ENCODE peak calls at places on chromosome 6, in five cellular contexts. V is gastrocnemius medialis, X is IMR-90, D is body of pancreas, J is HCT116. L is an unnamed sample. For H3K9me3, the result is how much of the 10 kb centered on the place peaks cover.

GRCh38 chr6:151692216-151692615 is 115.3 kb upstream of the ESR1 start:
- DNase-seq in V (no peak), X (no peak), D (no peak), J (no peak), L (no peak)

GRCh38 chr6:92737983-92738382 is 681.4 kb downstream of the EPHA7 start:
- DNase-seq in V (no peak), X (no peak), D (no peak), J (no peak), L (no peak)

GRCh38 chr6:130377911-130378310 is 12.1 kb downstream of the TMEM200A start:
- DNase-seq in V (no peak), X (no peak), D (no peak), J (no peak), L (no peak)

GRCh38 chr6:87139236-87139635 is 16.1 kb upstream of the ZNF292 start:
- DNase-seq in V (no peak), X (peak), D (no peak), J (peak), L (no peak)

GRCh38 chr6:101516553-101516952 is 123.0 kb downstream of the GRIK2 start:
- DNase-seq in V (no peak), X (no peak), D (no peak), J (no peak), L (no peak)

GRCh38 chr6:154763650-154764049 is 30.4 kb downstream of the SCAF8 start:
- DNase-seq in V (no peak), X (peak), D (no peak), J (no peak), L (no peak)

GRCh38 chr6:506508-506907 is 115.0 kb downstream of the IRF4 start:
- DNase-seq in V (no peak), X (no peak), D (no peak), J (no peak), L (no peak)

GRCh38 chr6:116292553-116292952 is 12.8 kb upstream of the TSPYL1 start:
- DNase-seq in V (no peak), X (no peak), D (no peak), J (no peak), L (no peak)

GRCh38 chr6:163197839-163198238 is 216.7 kb upstream of the QKI start:
- DNase-seq in V (no peak), X (no peak), D (no peak), J (no peak), L (no peak)

GRCh38 chr6:117233146-117233545 is 32.2 kb upstream of the VGLL2 start:
- DNase-seq in V (peak), X (no peak), D (no peak), J (no peak), L (no peak)

GRCh38 chr6:166567107-166567506 is 19.4 kb downstream of the RAMACL start:
- DNase-seq in V (peak), X (peak), D (no peak), J (no peak), L (no peak)

GRCh38 chr6:45956663-45957062 is 59.0 kb downstream of the CLIC5 start:
- DNase-seq in V (no peak), X (no peak), D (no peak), J (no peak), L (no peak)

GRCh38 chr6:55925292-55925691 is 49.9 kb upstream of the BMP5 start:
- DNase-seq in V (no peak), X (peak), D (no peak), J (peak), L (no peak)

GRCh38 chr6:83365931-83366330 is 64.9 kb downstream of the ME1 start:
- DNase-seq in V (no peak), X (peak), D (no peak), J (no peak), L (no peak)

GRCh38 chr6:157552171-157552747 is 171.3 kb downstream of the ZDHHC14 start:
- DNase-seq in V (no peak), X (no peak), D (no peak), J (no peak), L (no peak)

GRCh38 chr6:163443985-163444553 is 29.6 kb downstream of the QKI start:
- DNase-seq in V (no peak), X (no peak), D (no peak), J (no peak), L (no peak)

GRCh38 chr6:70135219-70135769 is 167.6 kb downstream of the COL9A1 start:
- DNase-seq in V (no peak), X (no peak), D (peak), J (no peak), L (no peak)

GRCh38 chr6:125191916-125192609 is 38.5 kb downstream of the TPD52L1 start:
- DNase-seq in V (peak), X (peak), D (peak), J (peak), L (peak)

GRCh38 chr6:90819483-90819882 is 232.6 kb upstream of the MAP3K7 start:
- DNase-seq in V (no peak), X (no peak), D (no peak), J (no peak), L (no peak)

GRCh38 chr6:166465671-166466087 is 82.9 kb upstream of the MPC1 start:
- DNase-seq in V (no peak), X (peak), D (no peak), J (no peak), L (peak)

GRCh38 chr6:139173172-139173571 is 38.3 kb downstream of the HECA start:
- DNase-seq in V (no peak), X (peak), D (no peak), J (no peak), L (no peak)

GRCh38 chr6:115753446-115753845 is 307.2 kb downstream of the FRK start:
- DNase-seq in V (no peak), X (no peak), D (no peak), J (no peak), L (no peak)

GRCh38 chr6:56798163-56798562 is 155.5 kb upstream of the DST start:
- DNase-seq in V (no peak), X (peak), D (no peak), J (no peak), L (no peak)

GRCh38 chr6:128339635-128340436 is 180.6 kb downstream of the PTPRK start:
- DNase-seq in V (no peak), X (peak), D (no peak), J (no peak), L (no peak)

GRCh38 chr6:150640556-150641206 is 41.0 kb downstream of the PLEKHG1 start:
- DNase-seq in V (no peak), X (no peak), D (no peak), J (no peak), L (no peak)

GRCh38 chr6:92820531-92820930 is 598.8 kb downstream of the EPHA7 start:
- DNase-seq in V (no peak), X (no peak), D (no peak), J (no peak), L (no peak)

GRCh38 chr6:34664270-34664971 is 32.1 kb downstream of the ILRUN start:
- DNase-seq in V (no peak), X (peak), D (no peak), J (no peak), L (no peak)

GRCh38 chr6:39189915-39190544 is 39.2 kb downstream of the KCNK5 start:
- DNase-seq in V (peak), X (peak), D (peak), J (no peak), L (no peak)

GRCh38 chr6:27897580-27898206 is 14.5 kb downstream of the OR2B2 start:
- DNase-seq in V (no peak), X (no peak), D (no peak), J (no peak), L (no peak)
- TF ChIP-seq POLR2A in V (no peak), X (no peak), D (no peak), J (no peak), L (no peak)

DNA sequence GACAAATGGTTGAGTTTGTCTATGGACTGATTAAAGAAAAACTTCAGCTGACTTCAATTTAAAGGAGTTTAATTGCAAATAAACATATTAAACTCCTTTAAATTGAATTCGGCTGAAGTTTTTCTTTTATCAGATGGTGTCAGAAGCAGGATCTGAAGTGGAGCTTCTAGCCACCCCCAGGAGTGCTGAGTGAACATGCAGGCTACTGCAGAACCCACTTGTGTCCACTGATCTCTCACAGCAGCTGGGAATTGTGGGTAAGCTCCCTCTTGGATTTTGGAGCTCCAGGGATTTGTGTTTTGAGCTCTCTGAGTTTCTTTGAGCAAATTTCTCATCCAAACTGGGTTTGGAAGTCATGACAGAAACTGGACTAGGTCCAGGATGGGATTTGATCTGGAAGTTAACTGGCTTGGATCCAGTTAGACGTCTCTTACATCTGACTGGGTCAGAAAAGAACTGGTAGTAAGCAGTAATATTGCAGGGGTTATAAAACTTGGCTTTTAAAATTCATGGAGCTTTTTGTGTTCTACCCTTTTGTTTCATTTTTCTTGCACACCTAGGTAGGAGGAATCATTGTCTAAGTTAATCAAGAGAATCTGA is 95.8 kb upstream of the UST start:
- DNase-seq in V (no peak), X (no peak), D (no peak), J (no peak), L (no peak)
- H3K9me3 ChIP-seq in V (under half), X (under half), D (under half), J (under half), L (under half)

GRCh38 chr6:20534295-20534897 is at the start of gene CDKAL1:
- DNase-seq in V (peak), X (peak), D (peak), J (peak), L (peak)
- TF ChIP-seq POLR2A in V (peak), X (peak), D (peak), J (peak), L (peak)

DNA sequence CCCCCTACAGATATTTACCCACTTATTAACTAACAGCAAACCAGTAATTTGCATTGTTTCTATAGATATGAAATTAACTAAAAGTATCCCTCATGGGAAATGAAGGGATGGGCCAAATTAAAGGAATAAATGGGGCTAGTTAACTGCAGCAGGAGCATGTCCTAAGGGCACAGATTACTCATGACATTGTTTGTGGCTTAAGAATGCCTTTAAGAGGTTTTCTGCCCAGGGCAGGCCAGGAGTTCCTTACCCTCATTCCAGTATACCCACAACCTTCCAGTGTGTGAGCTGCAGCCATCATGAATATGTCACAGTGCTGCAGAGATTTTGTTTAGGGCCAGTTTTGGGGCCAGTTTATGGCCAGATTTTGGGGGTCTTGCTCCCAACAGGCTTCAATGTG is 1101.9 kb downstream of the PRIM2 start:
- DNase-seq in V (no peak), X (no peak), D (no peak), J (no peak), L (no peak)
- H3K9me3 ChIP-seq in V (under half), X (under half), D (under half), J (under half), L (under half)

GRCh38 chr6:13575377-13575775 is 975 bp downstream of the SIRT5 start:
- DNase-seq in V (no peak), X (no peak), D (no peak), J (no peak), L (no peak)

GRCh38 chr6:13574571-13575376 is at the start of gene SIRT5:
- DNase-seq in V (peak), X (peak), D (peak), J (peak), L (peak)

GRCh38 chr6:13573255-13573654 is 1.1 kb upstream of the SIRT5 start:
- DNase-seq in V (no peak), X (no peak), D (no peak), J (no peak), L (no peak)

GRCh38 chr6:13573669-13574110 is 711 bp upstream of the SIRT5 start:
- DNase-seq in V (peak), X (peak), D (peak), J (peak), L (peak)

GRCh38 chr6:13574149-13574570 is 241 bp upstream of the SIRT5 start:
- DNase-seq in V (peak), X (peak), D (peak), J (peak), L (peak)
- TF ChIP-seq POLR2A in V (no peak), X (peak), D (no peak), J (peak), L (no peak)

GRCh38 chr6:160586374-160586773 is 77.7 kb downstream of the LPA start:
- DNase-seq in V (no peak), X (no peak), D (no peak), J (no peak), L (no peak)
- H3K9me3 ChIP-seq in V (under half), X (under half), D (under half), J (under half), L (under half)

GRCh38 chr6:143538374-143538773 is 26.9 kb upstream of the FUCA2 start:
- DNase-seq in V (no peak), X (no peak), D (no peak), J (no peak), L (no peak)

GRCh38 chr6:143535189-143535614 is 23.7 kb upstream of the FUCA2 start:
- DNase-seq in V (no peak), X (no peak), D (no peak), J (no peak), L (no peak)

GRCh38 chr6:143539106-143539505 is 27.6 kb upstream of the FUCA2 start:
- DNase-seq in V (no peak), X (no peak), D (no peak), J (no peak), L (no peak)

GRCh38 chr6:143536866-143537691 is 25.6 kb upstream of the FUCA2 start:
- DNase-seq in V (peak), X (peak), D (peak), J (peak), L (peak)

DNA sequence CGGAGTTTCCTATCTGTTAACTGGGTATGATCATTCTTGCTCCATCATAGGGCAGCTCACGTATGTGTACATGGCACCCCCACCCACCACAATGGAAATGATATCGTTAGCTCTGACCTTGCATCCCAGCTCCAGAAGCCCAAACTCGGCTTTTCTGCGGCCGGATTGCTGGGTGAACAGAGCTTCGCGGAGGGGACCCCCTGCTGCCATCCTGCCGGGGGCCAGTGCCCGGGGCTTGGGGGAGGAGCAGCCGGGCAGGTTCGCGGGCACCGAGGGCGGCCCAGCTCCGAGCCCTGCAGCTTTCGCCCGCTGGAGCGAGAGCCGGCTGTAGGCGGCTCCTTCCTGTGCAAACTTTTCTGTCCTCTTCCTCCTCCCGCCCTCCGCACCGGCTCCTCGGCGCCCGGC is 24.9 kb upstream of the FUCA2 start:
- DNase-seq in V (no peak), X (peak), D (peak), J (no peak), L (no peak)
- TF ChIP-seq POLR2A in V (no peak), X (no peak), D (peak), J (no peak), L (no peak)

GRCh38 chr6:11380549-11380948 is 148.1 kb upstream of the NEDD9 start:
- DNase-seq in V (no peak), X (no peak), D (no peak), J (no peak), L (no peak)
- H3K9me3 ChIP-seq in V (under half), X (under half), D (under half), J (under half), L (under half)

GRCh38 chr6:18389479-18389878 is 2.3 kb downstream of the RNF144B start:
- DNase-seq in V (no peak), X (peak), D (no peak), J (no peak), L (no peak)

GRCh38 chr6:18388942-18389341 is 1.8 kb downstream of the RNF144B start:
- DNase-seq in V (no peak), X (peak), D (no peak), J (no peak), L (no peak)

GRCh38 chr6:18386302-18386976 is 711 bp upstream of the RNF144B start:
- DNase-seq in V (peak), X (peak), D (no peak), J (no peak), L (no peak)

GRCh38 chr6:18388252-18388651 is 1.1 kb downstream of the RNF144B start:
- DNase-seq in V (no peak), X (no peak), D (no peak), J (no peak), L (no peak)

GRCh38 chr6:18387061-18387721 is at the start of gene RNF144B:
- DNase-seq in V (peak), X (peak), D (peak), J (peak), L (peak)
- TF ChIP-seq POLR2A in V (peak), X (no peak), D (peak), J (peak), L (peak)

L was measured in sigmoid colon.